ENCODE peak calls at places on chromosomes 12 and 14, in seven cellular contexts. F is H9, V is trophoblast cell, M is H1, S is neuronal stem cell, J is IMR-90, Q is mesenchymal stem cell. W is an unnamed sample.
A peak's percentile ranks its signal among the peaks of the same experiment; 100 is the strongest.

GRCh38 chr12:9925746-9926393 is 6.3 kb downstream of the CLEC2A start:
- DNase-seq in S (peak; percentile 14), F (peak; percentile 76), M (peak; percentile 33), J (peak; percentile 41), V (peak; percentile 56), Q (peak; percentile 55), W (peak; percentile 74)

GRCh38 chr14:63493246-63493645 is 49.9 kb downstream of the PPP2R5E start:
- DNase-seq in Q (no peak), S (peak; percentile 18), F (no peak), M (no peak), J (peak; percentile 33), V (peak; percentile 24), W (peak; percentile 76)

GRCh38 chr12:20097561-20097960 is 270.8 kb upstream of the PDE3A start:
- DNase-seq in S (no peak), V (no peak), Q (peak; percentile 69), F (no peak), J (peak; percentile 75), M (no peak), W (no peak)

GRCh38 chr12:129771238-129771637 is 132.6 kb downstream of the TMEM132D start:
- DNase-seq in M (peak; percentile 60), S (no peak), J (no peak), Q (no peak), F (peak; percentile 87), V (no peak), W (peak; percentile 74)

GRCh38 chr12:65925626-65926025 is 101.3 kb downstream of the HMGA2 start:
- DNase-seq in M (no peak), S (no peak), F (no peak), J (no peak), V (no peak), Q (no peak), W (no peak)

GRCh38 chr12:12734054-12734453 is 16.9 kb downstream of the CDKN1B start:
- DNase-seq in V (no peak), Q (peak; percentile 26), S (no peak), F (no peak), M (no peak), J (peak; percentile 66), W (no peak)

GRCh38 chr14:35342160-35343010 is 50.2 kb downstream of the PSMA6 start:
- DNase-seq in F (no peak), J (peak; percentile 62), Q (no peak), M (no peak), S (no peak), V (peak; percentile 37), W (no peak)

GRCh38 chr12:9112076-9112853 is 3.5 kb downstream of the A2M start:
- DNase-seq in F (no peak), J (no peak), S (no peak), M (no peak), Q (no peak), V (no peak), W (no peak)

GRCh38 chr14:41146391-41146790 is 460.3 kb upstream of the LRFN5 start:
- DNase-seq in V (peak; percentile 88), M (peak; percentile 23), Q (peak; percentile 54), S (no peak), F (peak; percentile 31), J (no peak), W (peak; percentile 90)

GRCh38 chr12:1691123-1692007 is 495 bp downstream of the ADIPOR2 start:
- DNase-seq in F (no peak), Q (peak; percentile 62), M (peak; percentile 13), S (peak; percentile 80), J (no peak), V (peak; percentile 64), W (peak; percentile 88)

GRCh38 chr12:75932241-75932640 is 99.3 kb downstream of the PHLDA1 start:
- DNase-seq in F (no peak), Q (no peak), V (no peak), M (no peak), S (no peak), J (no peak), W (no peak)

GRCh38 chr12:27913999-27914614 is 58.4 kb downstream of the PTHLH start:
- DNase-seq in F (no peak), S (no peak), M (no peak), V (no peak), J (no peak), Q (no peak), W (no peak)

GRCh38 chr12:48349471-48349870 is 1.2 kb downstream of the ZNF641 start:
- DNase-seq in V (no peak), F (no peak), S (no peak), M (no peak), Q (peak; percentile 16), J (no peak), W (no peak)

GRCh38 chr12:130582286-130582685 is 133.8 kb downstream of the RIMBP2 start:
- DNase-seq in M (no peak), S (no peak), F (no peak), V (no peak), Q (no peak), J (no peak), W (no peak)

GRCh38 chr12:13234045-13234641 is 37.6 kb downstream of the EMP1 start:
- DNase-seq in F (peak; percentile 62), Q (peak; percentile 70), V (peak; percentile 76), J (peak; percentile 70), M (peak; percentile 13), S (peak; percentile 32), W (peak; percentile 78)

GRCh38 chr12:121048442-121048841 is 9.4 kb upstream of the OASL start:
- DNase-seq in F (no peak), Q (no peak), V (no peak), J (no peak), M (no peak), S (no peak), W (no peak)

GRCh38 chr14:94407906-94408305 is 19.5 kb upstream of the SERPINA1 start:
- DNase-seq in J (no peak), M (no peak), S (no peak), V (no peak), Q (no peak), F (no peak), W (peak; percentile 24)

DNA sequence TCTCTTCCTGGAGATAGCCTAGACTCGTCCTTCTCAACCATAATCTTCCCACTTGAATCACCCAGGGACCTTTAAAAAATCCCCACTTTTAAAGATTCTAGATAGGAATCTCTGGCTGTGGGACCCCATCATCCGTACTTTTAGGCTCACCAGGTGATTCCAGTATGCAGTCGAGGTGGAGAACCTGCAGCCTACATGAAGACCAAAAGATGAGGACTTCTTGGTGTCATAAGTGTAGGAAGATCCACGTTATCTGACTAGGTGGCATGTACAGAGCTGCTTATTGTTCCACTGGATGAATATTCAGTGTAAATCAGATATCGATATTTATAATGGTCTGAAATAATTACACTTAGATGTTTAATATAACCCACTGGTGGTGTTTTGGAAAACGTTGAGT is 2.6 kb downstream of the PRKCH start:
- DNase-seq in Q (no peak), J (no peak), V (no peak), S (no peak), M (no peak), F (no peak), W (no peak)
- H2BK5ac ChIP-seq in Q (no peak overlapping the region), J (no peak overlapping the region), V (no peak overlapping the region), S (no peak overlapping the region), M (no peak overlapping the region), F (no peak overlapping the region), W (no peak overlapping the region)

GRCh38 chr14:51283402-51283825 is 43.4 kb downstream of the TMX1 start:
- DNase-seq in F (no peak), V (peak; percentile 95), S (peak; percentile 60), M (no peak), J (peak; percentile 93), Q (peak; percentile 91), W (peak; percentile 89)
- H2BK5ac ChIP-seq in F (no peak overlapping the region), V (no peak overlapping the region), S (no peak overlapping the region), M (no peak overlapping the region), J (peak overlapping the region; percentile 77), Q (no peak overlapping the region), W (no peak overlapping the region)

DNA sequence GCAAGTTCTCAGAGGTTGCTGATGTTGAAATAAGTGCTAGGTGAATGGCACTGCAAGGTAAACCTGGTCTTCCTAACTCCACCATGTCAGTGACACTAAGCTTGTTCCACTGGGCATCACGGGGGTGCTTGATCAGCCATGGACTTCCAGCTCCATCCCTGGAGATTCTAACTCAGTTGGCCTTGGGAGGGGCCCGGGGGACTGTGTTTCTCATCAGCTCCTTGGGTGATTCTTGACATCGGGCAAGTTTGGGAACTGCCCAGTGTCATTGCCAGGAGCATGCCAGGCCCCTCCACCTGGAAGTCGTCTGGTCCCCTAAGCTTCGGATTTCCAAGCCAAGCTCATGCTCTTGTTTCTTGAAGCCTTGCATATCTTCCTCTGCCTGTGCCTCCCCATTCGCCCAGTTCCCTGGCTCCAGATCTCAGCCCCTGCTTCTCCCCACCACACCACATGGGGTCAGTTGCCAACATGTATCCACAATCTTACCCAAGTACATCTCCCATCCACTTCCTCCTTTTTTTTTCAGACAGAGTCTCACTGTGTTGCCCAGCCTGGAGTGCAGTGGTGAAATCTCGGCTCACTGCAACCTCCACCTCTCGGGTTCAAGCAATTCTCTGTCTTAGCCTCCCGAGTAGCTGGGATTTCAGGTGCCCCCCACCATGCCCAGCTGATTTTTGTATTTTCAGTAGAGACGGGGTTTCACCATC is 30.7 kb upstream of the RFLNA start:
- DNase-seq in Q (no peak), J (no peak), S (no peak), V (no peak), M (no peak), F (no peak), W (no peak)
- H2BK5ac ChIP-seq in Q (no peak overlapping the region), J (no peak overlapping the region), S (no peak overlapping the region), V (no peak overlapping the region), M (no peak overlapping the region), F (no peak overlapping the region), W (no peak overlapping the region)

DNA sequence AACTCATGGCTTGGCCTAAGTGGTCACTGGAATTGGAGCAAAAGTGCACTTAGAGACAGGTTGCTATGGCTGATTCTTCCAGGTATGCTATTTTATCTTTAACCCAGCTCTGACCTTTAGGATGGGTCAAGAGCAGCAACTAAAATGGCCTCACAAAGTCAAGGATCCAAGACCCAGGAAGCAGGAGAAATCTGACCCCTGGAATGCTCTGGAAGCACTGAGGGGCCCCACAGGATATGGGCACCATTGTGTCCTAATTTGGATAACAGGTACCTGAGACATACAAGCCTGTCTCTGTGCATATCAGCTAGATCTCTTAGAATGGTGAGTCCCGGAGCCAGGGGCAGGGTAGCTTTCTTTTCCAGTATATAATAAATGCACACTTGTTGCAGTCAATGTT is 29.2 kb upstream of the TMCC3 start:
- DNase-seq in J (no peak), Q (no peak), V (no peak), F (peak; percentile 44), M (no peak), S (no peak), W (peak; percentile 18)
- H2BK5ac ChIP-seq in J (no peak overlapping the region), Q (no peak overlapping the region), V (no peak overlapping the region), F (no peak overlapping the region), M (no peak overlapping the region), S (no peak overlapping the region), W (no peak overlapping the region)

DNA sequence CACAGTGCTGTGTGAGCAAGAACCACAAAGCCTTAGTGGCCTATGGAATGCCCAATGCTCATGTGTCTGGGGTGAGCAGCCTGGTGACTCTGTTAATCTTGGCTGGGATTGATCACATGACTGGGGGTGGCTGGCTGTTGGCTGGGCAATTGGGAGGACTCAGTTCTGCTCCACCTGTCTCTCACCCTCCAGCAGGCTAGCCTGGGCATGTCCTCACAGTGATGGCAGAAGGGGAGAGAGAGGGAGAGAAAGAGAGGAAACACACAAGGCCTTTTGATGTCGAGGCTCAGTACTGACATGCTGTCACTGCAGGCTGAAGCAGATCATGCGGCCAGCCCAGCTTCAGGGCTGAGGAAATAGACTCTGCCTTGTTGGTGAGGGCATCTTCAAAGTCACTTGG is 136.8 kb downstream of the TBX5 start:
- DNase-seq in M (no peak), F (no peak), J (no peak), S (no peak), V (no peak), Q (no peak), W (no peak)
- H2BK5ac ChIP-seq in M (peak overlapping the region; percentile 41), F (no peak overlapping the region), J (no peak overlapping the region), S (no peak overlapping the region), V (no peak overlapping the region), Q (no peak overlapping the region), W (no peak overlapping the region)

W was measured in mesendoderm.